ENCODE peak calls at places on chromosomes 1 and 21, in ten cellular contexts. M is endothelial cell, S is A549, A is neural crest cell, U is brain microvascular endothelial cell, F is choroid plexus epithelial cell, G is uterus, X is progenitor cell of endocrine pancreas, H is RWPE1, Y is esophagus muscularis mucosa. W is an unnamed sample.

GRCh38 chr1:209398330-209398991 is 185.1 kb upstream of the CAMK1G start:
- DNase-seq in G (peak), Y (no peak), A (no peak), S (peak), X (no peak), U (peak), M (no peak), F (peak), H (peak), W (no peak)

GRCh38 chr1:159163609-159164008 is 7.8 kb upstream of the CADM3 start:
- DNase-seq in G (no peak), U (no peak), H (no peak), A (no peak), F (no peak), S (no peak), M (no peak), X (no peak), Y (no peak), W (no peak)

GRCh38 chr1:55276671-55277376 is 61.7 kb upstream of the USP24 start:
- DNase-seq in Y (no peak), A (no peak), X (no peak), G (no peak), M (no peak), U (no peak), H (no peak), F (no peak), S (no peak), W (no peak)

GRCh38 chr21:43716376-43717165 is 2.4 kb upstream of the PDXK start:
- DNase-seq in F (no peak), H (no peak), M (no peak), U (no peak), Y (no peak), A (no peak), S (no peak), X (no peak), G (no peak), W (no peak)

GRCh38 chr1:225449261-225449660 is 21.4 kb upstream of the LBR start:
- DNase-seq in U (no peak), A (no peak), G (no peak), H (peak), S (peak), X (no peak), F (no peak), M (no peak), Y (no peak), W (no peak)

GRCh38 chr1:99441234-99442095 is 177.2 kb downstream of the PLPPR4 start:
- DNase-seq in U (peak), H (no peak), F (peak), A (no peak), G (no peak), S (no peak), M (no peak), Y (no peak), X (no peak), W (no peak)

GRCh38 chr1:86515597-86515996 is 31.3 kb upstream of the CLCA4 start:
- DNase-seq in H (peak), S (peak), U (no peak), Y (no peak), G (no peak), M (peak), F (peak), X (no peak), A (no peak), W (no peak)

GRCh38 chr1:206049919-206050600 is 2.9 kb upstream of the RHEX start:
- DNase-seq in M (no peak), X (no peak), H (no peak), U (no peak), F (no peak), A (no peak), Y (no peak), S (no peak), G (no peak), W (no peak)

GRCh38 chr1:228274452-228275153 is 66.8 kb downstream of the OBSCN start:
- DNase-seq in G (no peak), S (no peak), M (no peak), A (no peak), Y (no peak), H (no peak), F (no peak), U (no peak), X (peak), W (no peak)

GRCh38 chr1:155174334-155175280 is 958 bp downstream of the TRIM46 start:
- DNase-seq in A (no peak), G (no peak), Y (peak), S (no peak), F (peak), M (peak), H (no peak), U (no peak), X (no peak), W (peak)

GRCh38 chr21:31509108-31510017 is 150.1 kb upstream of the SOD1 start:
- DNase-seq in H (peak), X (no peak), F (peak), S (peak), U (peak), G (no peak), A (peak), M (peak), Y (no peak), W (no peak)

GRCh38 chr1:99606306-99606705 is 39.6 kb upstream of the PALMD start:
- DNase-seq in Y (no peak), X (no peak), A (no peak), G (no peak), F (no peak), H (no peak), U (no peak), M (no peak), S (no peak), W (no peak)

GRCh38 chr1:153610334-153611023 is 2.5 kb downstream of the S100A16 start:
- DNase-seq in H (no peak), M (no peak), U (no peak), Y (no peak), S (no peak), X (no peak), G (no peak), F (no peak), A (no peak), W (no peak)

GRCh38 chr1:53361541-53361961 is 33.7 kb upstream of the LRP8 start:
- DNase-seq in A (no peak), F (no peak), S (no peak), Y (no peak), M (no peak), G (peak), U (no peak), X (no peak), H (no peak), W (no peak)

GRCh38 chr1:1331068-1331965 is at the start of gene TAS1R3:
- DNase-seq in M (no peak), H (no peak), F (no peak), Y (no peak), A (no peak), X (no peak), S (no peak), G (no peak), U (no peak), W (no peak)

GRCh38 chr1:164914208-164914607 is 355.2 kb downstream of the PBX1 start:
- DNase-seq in G (no peak), M (no peak), Y (peak), X (no peak), H (no peak), A (no peak), U (peak), S (no peak), F (peak), W (no peak)

GRCh38 chr1:40438391-40439015 is 11.8 kb upstream of the ZFP69B start:
- DNase-seq in M (peak), A (peak), F (peak), H (peak), U (peak), S (peak), G (no peak), X (no peak), Y (no peak), W (no peak)

DNA sequence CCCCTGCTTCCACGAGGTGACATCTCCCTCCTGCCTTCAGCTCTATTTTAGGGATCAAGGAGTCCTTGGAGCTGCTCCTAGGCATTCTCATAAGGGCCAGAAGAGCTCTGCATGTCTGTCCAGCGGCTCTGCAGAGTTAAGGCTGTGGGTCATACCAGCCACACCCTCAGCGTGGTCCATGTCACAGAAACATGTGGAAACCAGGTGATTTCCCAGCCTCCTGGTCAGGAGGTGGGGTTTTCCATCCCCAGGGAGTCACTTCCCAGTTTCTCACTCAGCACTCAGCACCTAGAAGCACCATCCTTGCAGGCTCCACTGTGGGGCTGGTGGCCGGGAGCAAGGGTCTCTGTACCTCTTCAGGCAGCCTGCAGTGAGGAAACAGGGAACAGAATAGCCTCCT is 1.4 kb upstream of the TNFRSF1B start:
- DNase-seq in H (no peak), G (no peak), F (no peak), Y (no peak), X (no peak), A (no peak), M (no peak), U (no peak), S (no peak), W (no peak)
- TF ChIP-seq CTCF in H (no peak), G (no peak), F (no peak), Y (no peak), X (no peak), A (no peak), M (no peak), U (no peak), S (no peak), W (no peak)

GRCh38 chr1:198838022-198838342 is 199.1 kb downstream of the PTPRC start:
- DNase-seq in S (no peak), Y (no peak), U (no peak), F (no peak), H (no peak), M (no peak), X (no peak), A (no peak), G (no peak), W (no peak)

GRCh38 chr1:198833706-198834497 is 195.1 kb downstream of the PTPRC start:
- DNase-seq in M (no peak), A (no peak), S (no peak), H (no peak), X (no peak), F (no peak), Y (no peak), U (no peak), G (no peak), W (no peak)

GRCh38 chr1:198842686-198843085 is 203.8 kb downstream of the PTPRC start:
- DNase-seq in G (no peak), U (no peak), X (no peak), F (no peak), M (no peak), Y (no peak), A (no peak), S (no peak), H (no peak), W (no peak)

DNA sequence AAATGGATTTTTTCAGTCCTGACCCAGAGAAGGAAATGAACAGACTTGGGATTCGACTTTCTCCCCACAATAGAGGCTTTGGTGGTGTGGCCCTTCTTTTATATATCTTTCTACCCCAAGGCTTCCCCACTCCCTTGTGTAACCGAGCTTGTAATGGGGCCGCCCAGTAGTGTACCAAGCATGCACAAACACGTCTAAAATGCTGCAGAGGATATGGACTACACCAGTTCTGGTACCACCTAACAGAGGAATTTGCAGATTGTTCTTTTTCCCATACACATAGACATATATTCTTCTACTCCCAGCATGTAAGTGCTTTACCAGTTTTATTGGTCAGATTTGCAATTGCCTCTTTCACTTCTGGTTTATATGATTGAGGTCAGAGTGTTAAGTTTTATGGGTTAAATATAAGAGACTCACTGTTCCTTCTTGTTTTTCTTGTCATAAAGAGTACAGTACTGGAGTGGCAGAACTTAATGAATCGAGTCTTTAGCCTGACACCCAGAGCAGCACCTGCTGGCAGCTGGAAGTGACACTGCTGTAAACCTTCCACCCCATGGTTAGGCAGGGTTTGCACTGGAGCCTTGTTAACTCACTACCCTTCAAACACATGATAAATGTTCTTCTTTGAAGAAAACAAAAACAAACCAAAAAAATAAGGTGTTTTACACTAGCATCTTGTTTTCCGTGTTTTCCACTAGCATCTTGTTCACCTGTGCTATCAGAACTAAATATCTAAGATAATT is 198.6 kb downstream of the PTPRC start:
- DNase-seq in U (no peak), S (no peak), H (peak), F (no peak), Y (no peak), A (no peak), G (no peak), X (no peak), M (no peak), W (no peak)
- TF ChIP-seq CTCF in U (no peak), S (no peak), H (no peak), F (no peak), Y (no peak), A (no peak), G (no peak), X (no peak), M (no peak), W (no peak)

GRCh38 chr1:34113362-34113761 is 51.7 kb downstream of the CSMD2 start:
- DNase-seq in X (no peak), F (no peak), Y (no peak), M (peak), S (no peak), G (no peak), A (no peak), H (no peak), U (no peak), W (no peak)

GRCh38 chr1:34113887-34114286 is 51.1 kb downstream of the CSMD2 start:
- DNase-seq in F (peak), A (no peak), M (peak), H (peak), S (peak), Y (peak), U (peak), X (no peak), G (no peak), W (no peak)

DNA sequence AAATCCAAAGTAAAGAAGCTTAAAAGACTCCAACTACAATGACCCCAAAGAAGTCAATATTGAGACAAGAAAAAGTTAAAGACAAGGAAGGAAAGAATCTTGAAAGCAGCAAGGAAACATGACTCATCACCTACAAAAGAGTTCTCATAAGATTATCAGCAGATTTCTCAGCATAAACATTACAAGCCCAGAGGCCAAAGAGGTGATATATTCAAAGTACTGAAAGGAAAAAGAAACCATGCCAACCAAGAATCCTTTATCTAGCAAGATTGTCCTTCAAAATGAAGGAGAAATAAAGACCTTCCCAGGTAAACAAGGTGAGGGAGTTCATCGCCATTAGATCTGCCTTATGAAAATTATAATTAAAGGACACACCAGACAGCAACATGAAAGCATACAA is 49.8 kb downstream of the CSMD2 start:
- DNase-seq in G (no peak), S (no peak), F (no peak), U (no peak), H (no peak), X (no peak), M (no peak), A (no peak), Y (no peak), W (no peak)
- TF ChIP-seq CTCF in G (no peak), S (no peak), F (no peak), U (no peak), H (no peak), X (no peak), M (no peak), A (no peak), Y (no peak), W (no peak)

GRCh38 chr1:204575221-204576190 is 59.3 kb downstream of the MDM4 start:
- DNase-seq in H (no peak), X (no peak), G (no peak), A (no peak), Y (no peak), M (no peak), U (no peak), S (no peak), F (no peak), W (no peak)
- TF ChIP-seq CTCF in H (no peak), X (no peak), G (no peak), A (no peak), Y (no peak), M (no peak), U (no peak), S (no peak), F (no peak), W (no peak)